ENCODE peak calls at places on chromosomes 2 and 18, in seven cellular contexts. R is body of pancreas, J is aorta, N is pancreas, E is lower lobe of right lung, Q is A549, D is tibial artery. S is an unnamed sample.

GRCh38 chr2:64166637-64167420 is 22.6 kb upstream of the PELI1 start:
- DNase-seq in R (no peak), J (no peak), N (no peak), E (no peak), Q (no peak), D (no peak), S (no peak)

GRCh38 chr2:223075301-223076270 is 23.6 kb downstream of the KCNE4 start:
- DNase-seq in R (no peak), J (no peak), N (no peak), E (no peak), Q (no peak), D (no peak), S (no peak)

GRCh38 chr2:26316041-26316440 is 29.9 kb upstream of the SELENOI start:
- DNase-seq in R (no peak), J (no peak), N (no peak), E (no peak), Q (peak), D (no peak), S (no peak)

GRCh38 chr2:160042054-160042453 is 20.4 kb downstream of the PLA2R1 start:
- DNase-seq in R (no peak), J (no peak), N (no peak), E (no peak), Q (no peak), D (no peak), S (no peak)

GRCh38 chr2:40034801-40035200 is 255.7 kb upstream of the THUMPD2 start:
- DNase-seq in R (no peak), J (no peak), N (no peak), E (no peak), Q (no peak), D (no peak), S (no peak)

GRCh38 chr2:28300921-28301341 is 91.7 kb upstream of the FOSL2 start:
- DNase-seq in R (no peak), J (no peak), N (no peak), E (no peak), Q (no peak), D (no peak), S (no peak)

GRCh38 chr2:69608109-69608508 is 35.4 kb downstream of the AAK1 start:
- DNase-seq in R (no peak), J (no peak), N (no peak), E (no peak), Q (no peak), D (no peak), S (no peak)

GRCh38 chr2:127563458-127564428 is 28.3 kb downstream of the MYO7B start:
- DNase-seq in R (no peak), J (no peak), N (no peak), E (no peak), Q (no peak), D (no peak), S (no peak)

GRCh38 chr2:232781765-232782164 is 5.4 kb upstream of the KCNJ13 start:
- DNase-seq in R (peak), J (no peak), N (no peak), E (no peak), Q (peak), D (no peak), S (no peak)

GRCh38 chr2:159903404-159904126 is 105.6 kb upstream of the CD302 start:
- DNase-seq in R (peak), J (no peak), N (peak), E (peak), Q (no peak), D (peak), S (no peak)

GRCh38 chr2:221635949-221636348 is 63.8 kb upstream of the EPHA4 start:
- DNase-seq in R (peak), J (no peak), N (peak), E (no peak), Q (peak), D (no peak), S (no peak)

GRCh38 chr2:96153291-96153713 is 8.1 kb upstream of the DUSP2 start:
- DNase-seq in R (no peak), J (peak), N (no peak), E (peak), Q (no peak), D (no peak), S (no peak)

GRCh38 chr2:113926314-113926713 is 36.4 kb downstream of the ACTR3 start:
- DNase-seq in R (no peak), J (no peak), N (no peak), E (no peak), Q (no peak), D (no peak), S (no peak)

GRCh38 chr2:133400411-133400810 is 167.9 kb downstream of the NCKAP5 start:
- DNase-seq in R (no peak), J (no peak), N (no peak), E (no peak), Q (no peak), D (no peak), S (no peak)

GRCh38 chr2:216606551-216607527 is 26.4 kb upstream of the IGFBP2 start:
- DNase-seq in R (no peak), J (no peak), N (no peak), E (no peak), Q (no peak), D (no peak), S (no peak)

GRCh38 chr2:11753452-11753885 is 7.0 kb downstream of the LPIN1 start:
- DNase-seq in R (peak), J (no peak), N (peak), E (peak), Q (no peak), D (no peak), S (no peak)

GRCh38 chr2:226791056-226791486 is 8.5 kb downstream of the IRS1 start:
- DNase-seq in R (peak), J (no peak), N (no peak), E (peak), Q (no peak), D (peak), S (peak)

GRCh38 chr18:55419939-55420664 is 167.9 kb downstream of the TCF4 start:
- DNase-seq in R (no peak), J (no peak), N (no peak), E (no peak), Q (no peak), D (no peak), S (no peak)

GRCh38 chr2:171566753-171567152 is 44.5 kb downstream of the CYBRD1 start:
- DNase-seq in R (no peak), J (no peak), N (no peak), E (no peak), Q (no peak), D (no peak), S (no peak)

GRCh38 chr18:21361297-21361880 is 119.4 kb downstream of the GREB1L start:
- DNase-seq in R (no peak), J (no peak), N (no peak), E (no peak), Q (no peak), D (no peak), S (no peak)

GRCh38 chr2:56229397-56230060 is 45.7 kb downstream of the CCDC85A start:
- DNase-seq in R (no peak), J (no peak), N (no peak), E (no peak), Q (no peak), D (no peak), S (no peak)

GRCh38 chr2:101030866-101031554 is 28.9 kb downstream of the RPL31 start:
- DNase-seq in R (no peak), J (no peak), N (no peak), E (no peak), Q (no peak), D (no peak), S (no peak)

GRCh38 chr2:53896864-53897263 is 37.1 kb upstream of the GPR75 start:
- DNase-seq in R (no peak), J (no peak), N (no peak), E (no peak), Q (peak), D (no peak), S (no peak)

DNA sequence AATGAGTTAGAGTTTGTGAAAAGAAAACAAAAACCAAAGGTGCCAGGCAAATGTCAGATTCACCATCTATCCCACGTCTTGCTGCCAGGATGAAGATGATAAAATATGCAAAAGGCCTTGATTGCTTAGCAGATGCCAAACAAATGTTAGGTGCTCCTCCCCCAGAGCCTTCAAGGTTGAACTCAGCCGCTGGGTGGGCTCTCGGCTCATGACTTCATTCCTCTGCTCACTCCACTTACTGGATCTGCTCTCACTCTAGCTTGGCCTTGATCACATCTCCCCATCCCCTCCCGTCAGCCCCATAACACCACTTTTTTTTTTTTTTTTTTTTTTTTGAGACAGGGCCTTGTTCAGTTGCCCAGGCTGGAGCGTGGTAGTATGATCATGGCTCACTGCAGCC is 38.5 kb downstream of the SH2D6 start:
- DNase-seq in R (no peak), J (no peak), N (no peak), E (no peak), Q (no peak), D (no peak), S (no peak)
- H3K27ac ChIP-seq in R (no peak), J (no peak), N (no peak), E (no peak), Q (peak), D (no peak), S (no peak)

DNA sequence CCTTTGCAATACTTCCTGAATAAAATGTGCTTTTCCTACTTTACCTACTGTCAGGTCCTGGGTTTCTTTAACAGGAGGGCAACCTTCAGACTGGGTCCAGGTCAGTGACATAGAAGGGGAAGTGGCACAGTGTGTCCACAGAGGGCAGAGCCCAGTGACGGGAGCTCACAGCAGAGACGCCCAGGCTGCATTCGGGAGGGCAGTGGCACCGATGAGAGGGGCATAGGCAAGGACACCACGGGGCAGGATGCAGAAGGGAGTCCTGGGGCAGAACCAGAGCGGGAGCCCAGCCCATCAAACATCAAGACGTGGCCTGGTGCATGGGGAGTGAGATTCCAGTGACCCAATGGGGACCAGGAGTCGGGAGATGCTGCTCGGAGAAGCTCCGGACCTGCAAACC is 62.5 kb downstream of the SP110 start:
- DNase-seq in R (no peak), J (no peak), N (no peak), E (no peak), Q (no peak), D (no peak), S (no peak)
- H3K27ac ChIP-seq in R (no peak), J (no peak), N (no peak), E (no peak), Q (no peak), D (no peak), S (no peak)

GRCh38 chr2:3492951-3493609 is 26.3 kb downstream of the ADI1 start:
- DNase-seq in R (peak), J (peak), N (no peak), E (no peak), Q (no peak), D (peak), S (no peak)

GRCh38 chr2:3491716-3492474 is 27.4 kb downstream of the ADI1 start:
- DNase-seq in R (no peak), J (peak), N (no peak), E (peak), Q (no peak), D (no peak), S (no peak)

GRCh38 chr2:3491306-3491705 is 28.0 kb downstream of the ADI1 start:
- DNase-seq in R (no peak), J (peak), N (no peak), E (peak), Q (no peak), D (no peak), S (no peak)

GRCh38 chr2:3494984-3495666 is 24.2 kb downstream of the ADI1 start:
- DNase-seq in R (no peak), J (peak), N (no peak), E (no peak), Q (no peak), D (no peak), S (no peak)

DNA sequence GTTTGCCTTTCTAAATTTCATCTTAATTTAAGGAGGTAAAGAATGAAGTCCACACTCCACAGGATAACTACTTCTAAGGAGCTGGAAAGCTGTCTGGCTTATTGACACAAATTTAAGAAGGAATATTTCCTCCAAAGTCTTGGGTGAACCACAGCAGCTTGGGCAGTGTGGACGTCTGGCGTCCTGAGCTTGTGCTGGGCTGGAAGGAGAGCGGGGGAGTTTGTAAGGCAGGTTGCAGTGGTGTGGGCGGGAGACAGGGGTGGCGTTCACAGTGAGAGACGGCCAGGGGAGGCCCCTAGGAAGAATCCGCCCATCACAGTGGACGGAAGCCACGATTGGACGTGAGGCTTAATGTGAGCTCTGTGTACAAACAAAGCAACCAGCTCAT is 25.7 kb downstream of the ADI1 start:
- DNase-seq in R (peak), J (peak), N (no peak), E (no peak), Q (no peak), D (no peak), S (no peak)
- H3K27ac ChIP-seq in R (peak), J (peak), N (no peak), E (no peak), Q (no peak), D (peak), S (no peak)

GRCh38 chr2:109529532-109530449 is 84.0 kb downstream of the SEPTIN10 start:
- DNase-seq in R (no peak), J (no peak), N (no peak), E (no peak), Q (no peak), D (peak), S (no peak)
- H3K27ac ChIP-seq in R (no peak), J (no peak), N (no peak), E (no peak), Q (no peak), D (no peak), S (no peak)

GRCh38 chr2:190418717-190419116 is 10.6 kb downstream of the MFSD6 start:
- DNase-seq in R (no peak), J (no peak), N (no peak), E (no peak), Q (no peak), D (no peak), S (no peak)
- H3K27ac ChIP-seq in R (no peak), J (no peak), N (no peak), E (peak), Q (no peak), D (no peak), S (no peak)

GRCh38 chr2:74526649-74527230 is 709 bp upstream of the DQX1 start:
- DNase-seq in R (no peak), J (no peak), N (no peak), E (no peak), Q (no peak), D (no peak), S (no peak)

GRCh38 chr2:74524955-74525716 is 895 bp downstream of the DQX1 start:
- DNase-seq in R (no peak), J (no peak), N (no peak), E (no peak), Q (no peak), D (no peak), S (no peak)

GRCh38 chr2:74525717-74526648 is at the start of gene DQX1:
- DNase-seq in R (no peak), J (no peak), N (no peak), E (no peak), Q (no peak), D (no peak), S (no peak)

GRCh38 chr2:74522516-74522915 is 3.5 kb downstream of the DQX1 start:
- DNase-seq in R (no peak), J (no peak), N (no peak), E (no peak), Q (no peak), D (no peak), S (no peak)

DNA sequence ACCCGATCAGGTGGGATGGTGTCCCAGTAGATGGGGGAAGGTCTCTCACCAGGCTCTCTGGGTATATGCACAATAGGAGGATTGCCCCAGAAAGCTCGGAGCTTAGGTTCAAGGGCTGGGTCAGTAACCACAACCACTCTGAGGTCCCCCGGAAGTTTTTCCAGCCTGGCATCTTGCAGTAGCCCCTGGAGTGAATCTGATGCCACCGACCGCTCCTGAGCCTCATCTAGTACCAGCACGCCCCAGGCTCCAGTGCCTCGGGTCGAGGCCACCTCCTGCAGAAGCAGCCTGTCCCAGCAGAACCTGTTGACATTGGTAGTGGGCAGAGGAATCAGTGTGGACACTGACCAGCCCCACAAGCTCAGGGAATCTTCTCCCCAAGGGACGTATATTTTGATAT is 2.0 kb downstream of the DQX1 start:
- DNase-seq in R (no peak), J (peak), N (no peak), E (no peak), Q (no peak), D (no peak), S (no peak)
- H3K27ac ChIP-seq in R (no peak), J (no peak), N (no peak), E (no peak), Q (no peak), D (no peak), S (no peak)

GRCh38 chr2:37698931-37699481 is 27.6 kb upstream of the CDC42EP3 start:
- DNase-seq in R (no peak), J (no peak), N (no peak), E (no peak), Q (no peak), D (no peak), S (no peak)
- H3K27ac ChIP-seq in R (no peak), J (no peak), N (no peak), E (no peak), Q (peak), D (no peak), S (no peak)

DNA sequence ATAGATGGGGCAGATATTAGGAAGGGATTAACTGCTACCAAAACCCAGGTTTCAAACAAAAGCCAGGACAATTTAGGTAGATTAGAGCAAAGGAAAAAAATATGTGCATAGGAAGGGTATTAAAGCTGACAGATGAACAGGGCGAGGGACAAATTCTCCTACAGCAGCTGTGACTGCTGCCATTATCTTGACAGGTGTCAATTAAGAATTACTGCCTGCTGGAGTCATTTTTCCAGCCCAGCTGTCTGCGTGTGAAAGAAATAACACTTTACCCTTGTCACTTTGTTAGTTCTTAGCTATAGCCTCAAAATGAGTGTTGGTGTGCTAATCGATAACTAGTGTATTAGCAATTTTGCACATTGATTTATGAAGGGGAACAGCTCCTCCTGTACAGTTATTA is 7.5 kb downstream of the TSHZ1 start:
- DNase-seq in R (no peak), J (no peak), N (no peak), E (no peak), Q (no peak), D (no peak), S (no peak)
- H3K27ac ChIP-seq in R (no peak), J (no peak), N (no peak), E (no peak), Q (no peak), D (no peak), S (no peak)

GRCh38 chr2:107338571-107338970 is 452.6 kb upstream of the ST6GAL2 start:
- DNase-seq in R (no peak), J (no peak), N (no peak), E (no peak), Q (no peak), D (no peak), S (no peak)

GRCh38 chr2:107336536-107336935 is 450.6 kb upstream of the ST6GAL2 start:
- DNase-seq in R (no peak), J (no peak), N (no peak), E (no peak), Q (no peak), D (no peak), S (no peak)

GRCh38 chr2:107334311-107334710 is 448.3 kb upstream of the ST6GAL2 start:
- DNase-seq in R (no peak), J (no peak), N (no peak), E (no peak), Q (no peak), D (no peak), S (no peak)

GRCh38 chr2:107338059-107338458 is 452.1 kb upstream of the ST6GAL2 start:
- DNase-seq in R (no peak), J (no peak), N (no peak), E (no peak), Q (no peak), D (peak), S (no peak)

DNA sequence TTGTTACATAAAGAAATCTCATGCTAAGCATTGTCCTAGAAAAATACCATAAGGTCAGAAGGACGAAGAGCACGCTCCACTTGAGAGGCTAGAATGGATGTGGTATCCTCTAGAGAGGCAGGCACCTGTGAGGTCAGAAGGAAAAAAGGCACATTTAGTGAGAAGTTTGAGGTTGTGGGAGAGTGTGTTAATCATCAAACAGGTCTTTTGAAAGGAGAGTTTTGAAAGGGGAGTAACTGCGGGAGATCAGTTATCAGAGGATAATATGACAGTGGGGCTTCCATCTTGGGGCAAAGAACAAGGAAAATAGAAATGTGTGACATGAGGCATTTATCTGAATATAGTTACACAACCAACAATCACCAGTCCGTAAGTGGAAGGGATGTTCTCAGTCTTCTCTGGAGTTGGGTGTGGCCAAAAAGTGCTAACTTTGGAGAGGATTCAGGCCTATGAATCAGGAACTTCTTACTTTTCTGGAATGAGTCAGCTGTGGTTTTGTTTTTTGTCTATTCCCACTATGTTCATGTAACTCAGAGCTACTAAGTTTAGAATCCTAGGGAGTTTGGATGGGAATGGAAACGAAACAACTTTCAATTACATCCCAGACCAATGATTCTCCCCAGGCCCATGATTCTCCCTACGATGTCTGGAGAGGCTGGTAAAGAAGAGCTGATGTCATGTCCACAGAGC is 451.4 kb upstream of the ST6GAL2 start:
- DNase-seq in R (peak), J (no peak), N (no peak), E (no peak), Q (no peak), D (peak), S (no peak)
- H3K27ac ChIP-seq in R (no peak), J (no peak), N (no peak), E (no peak), Q (no peak), D (peak), S (no peak)

S was measured in caudate nucleus.